ENCODE peak calls at places on chromosomes 12 and 14, in seven cellular contexts. Q, G, X, K, E, O and Z are unnamed samples.

GRCh38 chr14:104356738-104357688 is 218.6 kb downstream of the KIF26A start:
- DNase-seq in Q (no peak), G (no peak), X (no peak), K (no peak), E (no peak), O (no peak), Z (no peak)

GRCh38 chr12:14825256-14825655 is 11.3 kb upstream of the SMCO3 start:
- DNase-seq in Q (peak; percentile 38), G (no peak), X (no peak), K (no peak), E (no peak), O (no peak), Z (no peak)

GRCh38 chr12:4223273-4223855 is 50.2 kb upstream of the CCND2 start:
- DNase-seq in Q (no peak), G (no peak), X (no peak), K (no peak), E (no peak), O (no peak), Z (no peak)

GRCh38 chr14:49766839-49767238 is 1.1 kb upstream of the KLHDC2 start:
- DNase-seq in Q (peak; percentile 15), G (no peak), X (no peak), K (peak; percentile 21), E (no peak), O (no peak), Z (no peak)

GRCh38 chr12:108911915-108912314 is 32.0 kb downstream of the DAO start:
- DNase-seq in Q (peak; percentile 23), G (no peak), X (peak; percentile 88), K (no peak), E (no peak), O (no peak), Z (no peak)

GRCh38 chr12:20625531-20625930 is 69.6 kb upstream of the SLCO1C1 start:
- DNase-seq in Q (no peak), G (no peak), X (no peak), K (no peak), E (no peak), O (no peak), Z (no peak)

GRCh38 chr14:92323031-92323915 is at the start of gene SLC24A4:
- DNase-seq in Q (no peak), G (no peak), X (no peak), K (no peak), E (no peak), O (no peak), Z (no peak)

GRCh38 chr12:46664771-46665287 is 161.0 kb downstream of the SLC38A4 start:
- DNase-seq in Q (peak; percentile 98), G (no peak), X (peak; percentile 96), K (no peak), E (peak; percentile 73), O (no peak), Z (peak; percentile 61)

GRCh38 chr14:94128216-94128839 is 1.1 kb downstream of the IFI27L2 start:
- DNase-seq in Q (no peak), G (no peak), X (no peak), K (no peak), E (no peak), O (no peak), Z (no peak)

GRCh38 chr12:95959107-95959506 is 16.0 kb downstream of the AMDHD1 start:
- DNase-seq in Q (no peak), G (no peak), X (peak; percentile 49), K (peak; percentile 28), E (no peak), O (no peak), Z (no peak)

GRCh38 chr12:126668538-126668937 is 1598.4 kb upstream of the TMEM132C start:
- DNase-seq in Q (peak; percentile 64), G (no peak), X (peak; percentile 82), K (no peak), E (peak; percentile 58), O (no peak), Z (no peak)

GRCh38 chr14:60651936-60652673 is 2.8 kb upstream of the SIX1 start:
- DNase-seq in Q (no peak), G (no peak), X (no peak), K (no peak), E (no peak), O (no peak), Z (no peak)

GRCh38 chr14:64628940-64629403 is 75.3 kb upstream of the PLEKHG3 start:
- DNase-seq in Q (peak; percentile 90), G (no peak), X (peak; percentile 92), K (no peak), E (no peak), O (no peak), Z (peak; percentile 96)

GRCh38 chr12:51821423-51822260 is 26.9 kb downstream of the FIGNL2 start:
- DNase-seq in Q (no peak), G (peak; percentile 35), X (no peak), K (no peak), E (no peak), O (no peak), Z (no peak)

DNA sequence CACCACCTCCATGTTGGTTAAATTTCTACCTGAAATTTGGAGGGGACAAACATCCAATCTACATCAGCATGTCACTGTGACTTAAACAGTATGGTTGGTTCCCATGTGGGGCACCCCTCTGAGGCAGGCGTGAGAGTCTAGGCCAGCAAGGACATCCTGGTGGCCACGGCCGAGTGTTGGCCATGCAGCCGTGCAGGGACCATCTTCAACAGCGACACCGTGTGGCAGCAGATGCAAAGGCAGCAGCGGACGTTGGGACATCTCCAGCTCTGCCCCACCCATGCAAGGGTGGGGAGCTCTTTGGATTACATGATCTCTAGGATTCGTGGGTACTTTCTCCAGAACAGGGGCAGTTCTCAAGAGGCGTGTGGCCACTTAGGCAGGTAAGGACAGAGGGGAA is 49.8 kb downstream of the NOC4L start:
- DNase-seq in Q (no peak), G (no peak), X (no peak), K (peak; percentile 15), E (no peak), O (no peak), Z (no peak)
- TF ChIP-seq CTCF in Q (no peak), G (no peak), X (peak; percentile 54), K (peak; percentile 52), E (peak; percentile 24), O (no peak), Z (no peak)

GRCh38 chr12:83805873-83806272 is 1106.7 kb downstream of the SLC6A15 start:
- DNase-seq in Q (no peak), G (no peak), X (peak; percentile 22), K (no peak), E (no peak), O (no peak), Z (no peak)

GRCh38 chr12:83805137-83805818 is 1107.3 kb downstream of the SLC6A15 start:
- DNase-seq in Q (no peak), G (no peak), X (peak; percentile 73), K (no peak), E (no peak), O (no peak), Z (no peak)

GRCh38 chr12:83800022-83800421 is 1112.6 kb downstream of the SLC6A15 start:
- DNase-seq in Q (no peak), G (no peak), X (no peak), K (no peak), E (no peak), O (no peak), Z (no peak)

GRCh38 chr12:83796527-83796926 is 1109.8 kb downstream of the TMTC2 start:
- DNase-seq in Q (no peak), G (no peak), X (no peak), K (no peak), E (no peak), O (no peak), Z (no peak)

DNA sequence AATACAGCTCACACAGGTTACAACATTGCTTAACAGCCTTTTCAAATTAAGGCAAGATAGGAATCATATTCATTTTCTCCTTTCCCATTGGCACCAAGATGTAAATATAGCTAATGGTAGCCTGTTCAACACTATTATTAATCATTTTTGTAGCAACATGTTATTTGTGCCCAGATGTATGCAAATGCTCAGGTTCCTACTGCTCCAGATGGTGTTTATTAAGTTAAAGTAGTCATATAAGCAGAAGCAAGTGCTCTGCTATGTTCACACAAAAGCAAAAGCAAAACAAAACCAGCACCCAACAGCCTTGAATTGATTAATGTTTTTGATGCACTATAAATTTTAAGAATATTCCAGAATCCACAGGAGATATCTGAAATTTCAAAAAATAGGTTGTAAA is 1110.6 kb downstream of the SLC6A15 start:
- DNase-seq in Q (no peak), G (no peak), X (no peak), K (no peak), E (no peak), O (no peak), Z (no peak)
- H3K4me3 ChIP-seq in Q (no peak overlapping the region), G (no peak overlapping the region), X (no peak overlapping the region), K (no peak overlapping the region), E (no peak overlapping the region), O (no peak overlapping the region), Z (no peak overlapping the region)

GRCh38 chr14:95185033-95185432 is 27.7 kb upstream of the DICER1 start:
- DNase-seq in Q (no peak), G (no peak), X (no peak), K (no peak), E (no peak), O (no peak), Z (no peak)
- TF ChIP-seq CTCF in Q (no peak), G (no peak), X (no peak), K (no peak), E (no peak), O (no peak), Z (no peak)

GRCh38 chr12:31261744-31262143 is 64.2 kb downstream of the SINHCAF start:
- DNase-seq in Q (no peak), G (no peak), X (no peak), K (no peak), E (no peak), O (no peak), Z (no peak)
- H3K4me3 ChIP-seq in Q (no peak overlapping the region), G (no peak overlapping the region), X (no peak overlapping the region), K (no peak overlapping the region), E (no peak overlapping the region), O (no peak overlapping the region), Z (no peak overlapping the region)

GRCh38 chr12:129723260-129723659 is 180.6 kb downstream of the TMEM132D start:
- DNase-seq in Q (no peak), G (no peak), X (no peak), K (no peak), E (no peak), O (no peak), Z (no peak)

GRCh38 chr12:129717438-129717837 is 186.4 kb downstream of the TMEM132D start:
- DNase-seq in Q (no peak), G (no peak), X (no peak), K (no peak), E (no peak), O (no peak), Z (no peak)

GRCh38 chr12:129720618-129721017 is 183.2 kb downstream of the TMEM132D start:
- DNase-seq in Q (no peak), G (no peak), X (no peak), K (no peak), E (no peak), O (no peak), Z (no peak)

GRCh38 chr12:129716825-129717224 is 187.0 kb downstream of the TMEM132D start:
- DNase-seq in Q (no peak), G (no peak), X (no peak), K (no peak), E (no peak), O (no peak), Z (no peak)

DNA sequence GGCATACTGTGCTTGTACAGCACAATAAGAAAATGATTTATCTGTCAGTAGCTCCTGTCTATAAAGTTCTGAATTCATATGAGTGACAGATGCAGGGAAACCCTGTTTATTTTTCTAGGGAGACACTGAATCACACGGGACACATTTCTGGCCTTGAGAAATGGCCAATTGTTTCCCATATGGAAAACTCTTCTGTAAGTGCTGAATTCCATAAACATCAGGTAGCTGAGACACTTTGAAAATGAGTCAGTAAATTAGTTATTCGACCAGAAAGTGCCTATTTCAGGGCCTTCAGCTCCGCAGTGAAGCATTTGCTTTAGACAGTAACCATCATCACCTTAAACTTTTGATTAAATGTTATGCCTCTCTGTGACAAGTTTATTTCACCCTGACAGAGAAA is 184.4 kb downstream of the TMEM132D start:
- DNase-seq in Q (no peak), G (no peak), X (no peak), K (no peak), E (no peak), O (no peak), Z (no peak)
- TF ChIP-seq CTCF in Q (no peak), G (no peak), X (no peak), K (no peak), E (no peak), O (no peak), Z (no peak)